ENCODE peak calls at places on chromosomes 12 and 14, in eight cellular contexts. One of them, this sample, is unnamed.

GRCh38 chr14:23364604-23365352 is at the start of gene EFS:
- DNase-seq in stomach: no peak
- DNase-seq in A549: no peak
- DNase-seq in K562: no peak
- DNase-seq in transverse colon: no peak
- DNase-seq in upper lobe of left lung: no peak
- DNase-seq in suprapubic skin: no peak
- DNase-seq in tibial nerve: no peak
- DNase-seq in this sample: peak; percentile 58

GRCh38 chr14:54777395-54777794 is 125.2 kb downstream of the GCH1 start:
- DNase-seq in stomach: no peak
- DNase-seq in transverse colon: no peak
- DNase-seq in upper lobe of left lung: no peak
- DNase-seq in tibial nerve: no peak
- DNase-seq in K562: no peak
- DNase-seq in suprapubic skin: no peak
- DNase-seq in A549: no peak
- DNase-seq in this sample: no peak

GRCh38 chr12:100114574-100114973 is 28.1 kb downstream of the BLTP3B start:
- DNase-seq in tibial nerve: no peak
- DNase-seq in transverse colon: no peak
- DNase-seq in suprapubic skin: no peak
- DNase-seq in stomach: no peak
- DNase-seq in upper lobe of left lung: no peak
- DNase-seq in K562: no peak
- DNase-seq in A549: no peak
- DNase-seq in this sample: no peak

GRCh38 chr14:51304956-51305355 is 64.9 kb downstream of the TMX1 start:
- DNase-seq in upper lobe of left lung: no peak
- DNase-seq in K562: no peak
- DNase-seq in suprapubic skin: no peak
- DNase-seq in transverse colon: no peak
- DNase-seq in A549: peak; percentile 49
- DNase-seq in stomach: no peak
- DNase-seq in tibial nerve: no peak
- DNase-seq in this sample: no peak

GRCh38 chr14:61469771-61470170 is 148.4 kb downstream of the PRKCH start:
- DNase-seq in suprapubic skin: no peak
- DNase-seq in stomach: no peak
- DNase-seq in upper lobe of left lung: no peak
- DNase-seq in K562: no peak
- DNase-seq in tibial nerve: no peak
- DNase-seq in transverse colon: no peak
- DNase-seq in A549: no peak
- DNase-seq in this sample: no peak

GRCh38 chr14:97408937-97409860 is 612.0 kb downstream of the VRK1 start:
- DNase-seq in stomach: no peak
- DNase-seq in suprapubic skin: no peak
- DNase-seq in tibial nerve: no peak
- DNase-seq in transverse colon: no peak
- DNase-seq in K562: no peak
- DNase-seq in A549: no peak
- DNase-seq in upper lobe of left lung: no peak
- DNase-seq in this sample: no peak

GRCh38 chr14:105021656-105022275 is 883 bp upstream of the CDCA4 start:
- DNase-seq in A549: peak; percentile 84
- DNase-seq in transverse colon: peak; percentile 64
- DNase-seq in K562: peak; percentile 32
- DNase-seq in tibial nerve: no peak
- DNase-seq in upper lobe of left lung: peak; percentile 39
- DNase-seq in suprapubic skin: no peak
- DNase-seq in stomach: peak; percentile 29
- DNase-seq in this sample: peak; percentile 60

GRCh38 chr12:47234576-47235141 is 154.9 kb upstream of the AMIGO2 start:
- DNase-seq in A549: peak; percentile 46
- DNase-seq in K562: peak; percentile 36
- DNase-seq in upper lobe of left lung: peak; percentile 73
- DNase-seq in stomach: no peak
- DNase-seq in suprapubic skin: no peak
- DNase-seq in tibial nerve: no peak
- DNase-seq in transverse colon: no peak
- DNase-seq in this sample: no peak

GRCh38 chr12:74365178-74365964 is 172.3 kb upstream of the ATXN7L3B start:
- DNase-seq in A549: peak; percentile 54
- DNase-seq in upper lobe of left lung: no peak
- DNase-seq in tibial nerve: no peak
- DNase-seq in transverse colon: no peak
- DNase-seq in stomach: no peak
- DNase-seq in suprapubic skin: no peak
- DNase-seq in K562: peak; percentile 35
- DNase-seq in this sample: peak; percentile 21

GRCh38 chr14:101361451-101362433 is 199.6 kb upstream of the DIO3 start:
- DNase-seq in A549: no peak
- DNase-seq in stomach: no peak
- DNase-seq in K562: peak; percentile 19
- DNase-seq in transverse colon: no peak
- DNase-seq in upper lobe of left lung: no peak
- DNase-seq in suprapubic skin: no peak
- DNase-seq in tibial nerve: no peak
- DNase-seq in this sample: peak; percentile 26

GRCh38 chr14:73426877-73427276 is 31.5 kb downstream of the NUMB start:
- DNase-seq in upper lobe of left lung: no peak
- DNase-seq in stomach: no peak
- DNase-seq in tibial nerve: no peak
- DNase-seq in suprapubic skin: no peak
- DNase-seq in transverse colon: no peak
- DNase-seq in K562: no peak
- DNase-seq in A549: no peak
- DNase-seq in this sample: no peak

GRCh38 chr12:1629338-1630080 is 478 bp downstream of the WNT5B start:
- DNase-seq in K562: no peak
- DNase-seq in upper lobe of left lung: no peak
- DNase-seq in A549: no peak
- DNase-seq in transverse colon: peak; percentile 37
- DNase-seq in tibial nerve: no peak
- DNase-seq in suprapubic skin: no peak
- DNase-seq in stomach: no peak
- DNase-seq in this sample: no peak

GRCh38 chr12:93749515-93749914 is 72.3 kb downstream of the CRADD start:
- DNase-seq in tibial nerve: no peak
- DNase-seq in transverse colon: no peak
- DNase-seq in upper lobe of left lung: no peak
- DNase-seq in stomach: no peak
- DNase-seq in K562: no peak
- DNase-seq in suprapubic skin: no peak
- DNase-seq in A549: no peak
- DNase-seq in this sample: no peak

GRCh38 chr12:123131291-123131831 is 19.5 kb downstream of the PITPNM2 start:
- DNase-seq in A549: no peak
- DNase-seq in upper lobe of left lung: no peak
- DNase-seq in tibial nerve: no peak
- DNase-seq in transverse colon: peak; percentile 57
- DNase-seq in suprapubic skin: no peak
- DNase-seq in K562: no peak
- DNase-seq in stomach: no peak
- DNase-seq in this sample: no peak

GRCh38 chr14:99157676-99158075 is 114.3 kb downstream of the BCL11B start:
- DNase-seq in transverse colon: no peak
- DNase-seq in suprapubic skin: peak; percentile 21
- DNase-seq in tibial nerve: no peak
- DNase-seq in stomach: peak; percentile 7
- DNase-seq in upper lobe of left lung: no peak
- DNase-seq in K562: no peak
- DNase-seq in A549: no peak
- DNase-seq in this sample: no peak

DNA sequence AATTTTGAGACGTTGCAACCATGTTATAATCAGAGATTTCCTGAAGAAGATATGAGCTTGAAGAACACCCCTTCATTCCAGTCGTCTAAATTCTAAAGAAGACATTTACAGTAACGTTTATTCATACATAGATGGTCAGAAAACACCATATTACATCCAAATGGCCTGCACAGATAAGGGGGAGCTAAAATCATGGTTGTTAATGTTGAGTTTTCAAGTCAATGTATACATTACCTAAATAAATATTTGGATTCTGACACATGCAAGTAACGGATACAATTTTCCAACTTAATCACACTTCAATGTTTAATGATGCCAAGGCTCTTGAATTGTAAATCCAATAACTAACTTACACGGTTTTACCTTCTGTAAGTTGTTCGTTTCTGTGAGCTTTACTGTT is 318.4 kb downstream of the SLC6A15 start:
- DNase-seq in tibial nerve: no peak
- DNase-seq in stomach: no peak
- DNase-seq in A549: no peak
- DNase-seq in suprapubic skin: no peak
- DNase-seq in K562: no peak
- DNase-seq in upper lobe of left lung: no peak
- DNase-seq in transverse colon: no peak
- DNase-seq in this sample: no peak
- TF ChIP-seq POLR2A in tibial nerve: no peak
- TF ChIP-seq POLR2A in stomach: no peak
- TF ChIP-seq POLR2A in A549: no peak
- TF ChIP-seq POLR2A in suprapubic skin: no peak
- TF ChIP-seq POLR2A in K562: no peak
- TF ChIP-seq POLR2A in upper lobe of left lung: no peak
- TF ChIP-seq POLR2A in transverse colon: no peak
- TF ChIP-seq POLR2A in this sample: no peak

GRCh38 chr14:20782280-20782890 is 1.3 kb downstream of the RNASE6 start:
- DNase-seq in tibial nerve: no peak
- DNase-seq in A549: no peak
- DNase-seq in suprapubic skin: no peak
- DNase-seq in upper lobe of left lung: no peak
- DNase-seq in stomach: no peak
- DNase-seq in transverse colon: no peak
- DNase-seq in K562: no peak
- DNase-seq in this sample: no peak
- TF ChIP-seq EP300 in tibial nerve: no peak
- TF ChIP-seq EP300 in A549: no peak
- TF ChIP-seq EP300 in suprapubic skin: no peak
- TF ChIP-seq EP300 in upper lobe of left lung: no peak
- TF ChIP-seq EP300 in stomach: no peak
- TF ChIP-seq EP300 in transverse colon: no peak
- TF ChIP-seq EP300 in K562: no peak
- TF ChIP-seq EP300 in this sample: no peak

GRCh38 chr12:32108829-32109228 is 2.2 kb downstream of the BICD1 start:
- DNase-seq in tibial nerve: no peak
- DNase-seq in suprapubic skin: no peak
- DNase-seq in transverse colon: no peak
- DNase-seq in upper lobe of left lung: no peak
- DNase-seq in A549: no peak
- DNase-seq in stomach: no peak
- DNase-seq in K562: no peak
- DNase-seq in this sample: no peak

GRCh38 chr12:32104572-32105355 is 1.9 kb upstream of the BICD1 start:
- DNase-seq in suprapubic skin: no peak
- DNase-seq in upper lobe of left lung: no peak
- DNase-seq in A549: no peak
- DNase-seq in stomach: no peak
- DNase-seq in tibial nerve: no peak
- DNase-seq in K562: peak; percentile 33
- DNase-seq in transverse colon: no peak
- DNase-seq in this sample: no peak

GRCh38 chr12:32107376-32108267 is 975 bp downstream of the BICD1 start:
- DNase-seq in tibial nerve: no peak
- DNase-seq in transverse colon: peak; percentile 13
- DNase-seq in stomach: no peak
- DNase-seq in K562: peak; percentile 18
- DNase-seq in suprapubic skin: no peak
- DNase-seq in A549: peak; percentile 45
- DNase-seq in upper lobe of left lung: no peak
- DNase-seq in this sample: no peak

GRCh38 chr12:32106153-32106516 is 512 bp upstream of the BICD1 start:
- DNase-seq in stomach: no peak
- DNase-seq in A549: no peak
- DNase-seq in suprapubic skin: no peak
- DNase-seq in K562: peak; percentile 13
- DNase-seq in upper lobe of left lung: no peak
- DNase-seq in transverse colon: no peak
- DNase-seq in tibial nerve: no peak
- DNase-seq in this sample: no peak

DNA sequence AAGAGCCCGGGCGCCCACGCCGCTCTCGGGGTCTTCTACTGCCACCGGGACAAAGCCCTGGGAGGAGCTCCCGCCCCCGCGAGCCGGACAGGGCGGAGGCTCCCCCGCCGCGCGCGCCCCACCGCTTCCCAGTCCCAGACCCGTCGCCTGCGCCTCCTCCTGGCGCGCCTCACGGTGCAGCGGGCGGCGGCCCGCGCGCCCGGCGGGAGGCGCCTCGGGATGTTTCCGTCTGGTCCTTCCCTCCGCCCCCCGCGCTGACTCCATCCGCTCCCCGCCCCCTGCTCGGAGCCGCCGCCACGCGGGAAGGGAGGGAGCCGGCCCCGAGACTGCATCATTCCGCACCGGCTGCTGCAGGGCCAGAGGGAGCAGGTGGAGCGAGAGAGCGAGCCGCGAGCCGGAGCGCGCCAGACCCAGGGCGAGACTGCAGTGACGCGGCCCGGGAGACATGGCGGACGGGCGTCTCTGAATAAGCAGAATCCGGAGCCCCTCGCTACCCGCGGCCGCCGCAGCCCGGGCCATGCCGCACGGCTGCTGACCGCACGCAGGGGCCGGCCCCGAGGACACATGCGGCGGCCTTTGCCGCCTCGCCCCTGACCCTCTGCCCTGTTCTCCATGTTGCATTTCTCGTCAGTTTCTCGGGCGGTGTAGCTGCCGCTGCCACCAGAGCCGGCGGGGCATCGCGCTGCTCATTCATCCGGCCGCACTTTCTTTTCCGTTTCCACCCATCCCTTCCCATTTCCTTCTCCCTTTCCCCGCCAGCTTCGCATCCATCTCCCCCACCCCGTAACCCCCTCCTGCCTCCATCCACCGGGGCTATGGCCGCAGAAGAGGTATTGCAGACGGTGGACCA is at the start of gene BICD1:
- DNase-seq in upper lobe of left lung: peak; percentile 76
- DNase-seq in A549: peak; percentile 89
- DNase-seq in tibial nerve: peak; percentile 84
- DNase-seq in suprapubic skin: peak; percentile 89
- DNase-seq in transverse colon: peak; percentile 87
- DNase-seq in K562: peak; percentile 90
- DNase-seq in stomach: peak; percentile 77
- DNase-seq in this sample: peak; percentile 94
- TF ChIP-seq POLR2A in upper lobe of left lung: no peak
- TF ChIP-seq POLR2A in A549: peak; percentile 91
- TF ChIP-seq POLR2A in tibial nerve: peak; percentile 78
- TF ChIP-seq POLR2A in suprapubic skin: peak; percentile 36
- TF ChIP-seq POLR2A in transverse colon: peak; percentile 63
- TF ChIP-seq POLR2A in K562: peak; percentile 81
- TF ChIP-seq POLR2A in stomach: no peak
- TF ChIP-seq POLR2A in this sample: peak; percentile 91

DNA sequence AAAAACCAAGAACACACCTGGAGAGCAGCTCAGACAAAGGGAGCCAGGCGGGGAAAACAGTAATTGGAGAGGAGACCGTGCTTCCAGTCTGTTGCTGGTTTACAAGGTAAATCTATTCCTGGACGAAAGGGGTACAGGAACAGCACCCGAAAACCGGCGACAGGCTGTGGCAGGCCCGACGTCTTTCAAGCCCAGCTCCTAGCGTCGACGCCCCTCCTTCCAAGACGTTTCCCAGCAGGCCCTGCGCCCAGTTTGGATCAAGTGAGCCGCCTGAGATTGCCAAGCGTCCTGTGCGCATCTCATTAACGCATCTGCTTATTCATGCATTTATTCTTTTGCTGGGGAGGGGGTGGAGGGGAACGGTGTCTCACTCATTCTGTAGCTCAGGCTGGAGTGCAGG is 1.4 kb downstream of the C12orf56 start:
- DNase-seq in upper lobe of left lung: no peak
- DNase-seq in transverse colon: no peak
- DNase-seq in A549: no peak
- DNase-seq in suprapubic skin: no peak
- DNase-seq in stomach: no peak
- DNase-seq in K562: no peak
- DNase-seq in tibial nerve: no peak
- DNase-seq in this sample: no peak
- TF ChIP-seq EP300 in upper lobe of left lung: no peak
- TF ChIP-seq EP300 in transverse colon: no peak
- TF ChIP-seq EP300 in A549: no peak
- TF ChIP-seq EP300 in suprapubic skin: no peak
- TF ChIP-seq EP300 in stomach: no peak
- TF ChIP-seq EP300 in K562: no peak
- TF ChIP-seq EP300 in tibial nerve: no peak
- TF ChIP-seq EP300 in this sample: no peak